ENCODE peak calls at places on chromosome 3, in seven cellular contexts. U is cardiac fibroblast; K is RWPE2; R is trophoblast cell; H is astrocyte of the spinal cord; T is CD4-positive, alpha-beta memory T cell; M is sigmoid colon. F is an unnamed sample.

GRCh38 chr3:152235709-152236298 is 32.9 kb upstream of the MBNL1 start:
- DNase-seq in U (peak), K (no peak), R (no peak), T (no peak), M (no peak), H (peak), F (peak)

GRCh38 chr3:16289144-16289889 is 24.3 kb downstream of the OXNAD1 start:
- DNase-seq in K (no peak), T (no peak), R (no peak), M (no peak), H (no peak), U (peak), F (no peak)

GRCh38 chr3:192303235-192303634 is 424.1 kb downstream of the FGF12 start:
- DNase-seq in K (no peak), M (no peak), U (no peak), R (no peak), H (no peak), T (no peak), F (no peak)

GRCh38 chr3:127234784-127235183 is 41.9 kb downstream of the PRR23E start:
- DNase-seq in M (no peak), H (no peak), R (no peak), K (no peak), T (no peak), U (no peak), F (no peak)

GRCh38 chr3:65412591-65412990 is 626.1 kb downstream of the MAGI1 start:
- DNase-seq in M (peak), T (no peak), K (no peak), U (no peak), H (no peak), R (no peak), F (no peak)

GRCh38 chr3:69444980-69445379 is 59.1 kb upstream of the FRMD4B start:
- DNase-seq in H (no peak), K (no peak), T (no peak), R (no peak), U (no peak), M (no peak), F (peak)

GRCh38 chr3:86968224-86968932 is 22.6 kb downstream of the VGLL3 start:
- DNase-seq in K (no peak), M (no peak), U (no peak), R (peak), T (no peak), H (no peak), F (no peak)

GRCh38 chr3:189712906-189713483 is 81.8 kb downstream of the TP63 start:
- DNase-seq in K (no peak), T (no peak), U (peak), M (no peak), H (no peak), R (no peak), F (no peak)

GRCh38 chr3:45742432-45743089 is 53.4 kb downstream of the SACM1L start:
- DNase-seq in U (no peak), M (no peak), H (no peak), R (no peak), T (no peak), K (no peak), F (no peak)

GRCh38 chr3:158918008-158918407 is 116.2 kb downstream of the MFSD1 start:
- DNase-seq in U (peak), M (no peak), T (no peak), K (no peak), R (no peak), H (peak), F (peak)

GRCh38 chr3:177683619-177684018 is 486.3 kb upstream of the TBL1XR1 start:
- DNase-seq in T (no peak), H (no peak), R (no peak), M (no peak), K (no peak), U (no peak), F (no peak)

GRCh38 chr3:67389176-67389575 is 265.2 kb downstream of the SUCLG2 start:
- DNase-seq in M (no peak), R (no peak), K (no peak), T (no peak), H (no peak), U (no peak), F (no peak)

GRCh38 chr3:161322781-161323568 is 48.3 kb downstream of the SPTSSB start:
- DNase-seq in R (no peak), U (no peak), T (no peak), M (no peak), K (no peak), H (no peak), F (no peak)

GRCh38 chr3:135138776-135139175 is 343.7 kb downstream of the EPHB1 start:
- DNase-seq in H (no peak), U (no peak), M (no peak), R (no peak), K (no peak), T (no peak), F (no peak)

GRCh38 chr3:140053011-140053702 is 118.2 kb downstream of the CLSTN2 start:
- DNase-seq in H (no peak), U (no peak), T (no peak), K (no peak), M (no peak), R (no peak), F (no peak)

GRCh38 chr3:60269377-60269776 is 981.9 kb downstream of the FHIT start:
- DNase-seq in T (no peak), R (peak), H (no peak), U (no peak), M (no peak), K (no peak), F (no peak)

GRCh38 chr3:79968418-79968817 is 200.6 kb upstream of the ROBO1 start:
- DNase-seq in U (no peak), R (no peak), H (no peak), M (no peak), K (no peak), T (no peak), F (no peak)

GRCh38 chr3:49199244-49199899 is 28.0 kb downstream of the KLHDC8B start:
- DNase-seq in H (peak), R (peak), U (peak), K (peak), T (no peak), M (peak), F (no peak)

GRCh38 chr3:100662113-100662823 is 47.0 kb upstream of the TFG start:
- DNase-seq in M (no peak), H (peak), K (no peak), T (peak), R (no peak), U (peak), F (no peak)

GRCh38 chr3:58874795-58875194 is 175.0 kb downstream of the CFAP20DC start:
- DNase-seq in M (no peak), U (peak), R (no peak), T (no peak), K (peak), H (peak), F (peak)

GRCh38 chr3:197216169-197216860 is 82.1 kb downstream of the DLG1 start:
- DNase-seq in M (no peak), R (no peak), H (peak), T (no peak), U (peak), K (no peak), F (no peak)

GRCh38 chr3:161991901-161992300 is 495.3 kb downstream of the OTOL1 start:
- DNase-seq in T (no peak), U (peak), R (no peak), M (no peak), H (no peak), K (no peak), F (no peak)

GRCh38 chr3:112046599-112046998 is 12.1 kb downstream of the TMPRSS7 start:
- DNase-seq in M (no peak), U (peak), K (no peak), T (no peak), R (no peak), H (peak), F (no peak)

GRCh38 chr3:73633916-73634344 is 9.2 kb upstream of the PDZRN3 start:
- DNase-seq in H (no peak), T (no peak), R (no peak), M (no peak), K (no peak), U (no peak), F (no peak)

GRCh38 chr3:101202640-101203039 is 117.7 kb downstream of the IMPG2 start:
- DNase-seq in M (no peak), K (no peak), R (no peak), T (no peak), U (no peak), H (no peak), F (no peak)

GRCh38 chr3:40847571-40847992 is 322.8 kb downstream of the ZNF621 start:
- DNase-seq in R (peak), K (no peak), H (peak), U (peak), M (no peak), T (no peak), F (no peak)

GRCh38 chr3:127052121-127052561 is 69.2 kb downstream of the PLXNA1 start:
- DNase-seq in T (no peak), U (no peak), K (peak), M (peak), H (no peak), R (no peak), F (peak)

GRCh38 chr3:65666426-65667091 is 372.2 kb downstream of the MAGI1 start:
- DNase-seq in K (no peak), M (no peak), T (no peak), R (no peak), U (peak), H (peak), F (no peak)

GRCh38 chr3:134029734-134030381 is at the start of gene SLCO2A1:
- DNase-seq in M (peak), U (peak), R (peak), T (no peak), K (no peak), H (peak), F (peak)

GRCh38 chr3:16148783-16149182 is 25.7 kb upstream of the GALNT15 start:
- DNase-seq in K (no peak), T (no peak), R (no peak), U (peak), M (peak), H (peak), F (peak)

GRCh38 chr3:141643816-141644215 is 94.3 kb upstream of the RNF7 start:
- DNase-seq in U (no peak), T (no peak), R (no peak), M (no peak), K (no peak), H (no peak), F (no peak)

GRCh38 chr3:173875790-173876189 is 478.2 kb downstream of the NLGN1 start:
- DNase-seq in M (no peak), T (no peak), H (no peak), K (no peak), R (no peak), U (no peak), F (no peak)

GRCh38 chr3:66928252-66928651 is 69.9 kb upstream of the KBTBD8 start:
- DNase-seq in T (no peak), U (no peak), R (no peak), H (no peak), K (no peak), M (no peak), F (no peak)

GRCh38 chr3:172140499-172141391 is 101.4 kb downstream of the FNDC3B start:
- DNase-seq in U (peak), M (peak), R (peak), K (peak), H (peak), T (no peak), F (no peak)

GRCh38 chr3:138371070-138371950 is 22.9 kb downstream of the MRAS start:
- DNase-seq in H (no peak), M (peak), R (peak), T (no peak), K (no peak), U (no peak), F (no peak)

GRCh38 chr3:123831420-123831819 is 52.7 kb downstream of the MYLK start:
- DNase-seq in H (peak), M (no peak), R (no peak), K (no peak), U (no peak), T (no peak), F (no peak)

GRCh38 chr3:28476194-28476593 is 127.6 kb upstream of the AZI2 start:
- DNase-seq in U (peak), H (peak), R (no peak), M (no peak), K (no peak), T (no peak), F (no peak)

GRCh38 chr3:196800742-196801141 is 61.1 kb downstream of the PAK2 start:
- DNase-seq in R (no peak), H (no peak), M (no peak), U (no peak), T (no peak), K (no peak), F (no peak)

GRCh38 chr3:186787642-186788481 is 4.5 kb downstream of the EIF4A2 start:
- DNase-seq in U (no peak), T (peak), R (no peak), H (no peak), M (no peak), K (no peak), F (no peak)

GRCh38 chr3:17539436-17539835 is 203.0 kb downstream of the TBC1D5 start:
- DNase-seq in R (no peak), M (no peak), U (no peak), T (no peak), K (no peak), H (no peak), F (no peak)
- H3K4me3 ChIP-seq in R (no peak), M (no peak), U (no peak), T (no peak), K (no peak), H (no peak), F (no peak)

GRCh38 chr3:42072930-42073329 is 18.2 kb upstream of the TRAK1 start:
- DNase-seq in M (no peak), K (no peak), T (no peak), U (no peak), H (no peak), R (no peak), F (no peak)
- H3K4me3 ChIP-seq in M (peak), K (no peak), T (no peak), U (no peak), H (no peak), R (no peak), F (peak)

GRCh38 chr3:52315006-52315405 is 1.1 kb upstream of the DNAH1 start:
- DNase-seq in R (no peak), U (no peak), H (no peak), T (no peak), M (no peak), K (no peak), F (no peak)
- H3K4me3 ChIP-seq in R (no peak), U (no peak), H (no peak), T (no peak), M (no peak), K (no peak), F (no peak)

DNA sequence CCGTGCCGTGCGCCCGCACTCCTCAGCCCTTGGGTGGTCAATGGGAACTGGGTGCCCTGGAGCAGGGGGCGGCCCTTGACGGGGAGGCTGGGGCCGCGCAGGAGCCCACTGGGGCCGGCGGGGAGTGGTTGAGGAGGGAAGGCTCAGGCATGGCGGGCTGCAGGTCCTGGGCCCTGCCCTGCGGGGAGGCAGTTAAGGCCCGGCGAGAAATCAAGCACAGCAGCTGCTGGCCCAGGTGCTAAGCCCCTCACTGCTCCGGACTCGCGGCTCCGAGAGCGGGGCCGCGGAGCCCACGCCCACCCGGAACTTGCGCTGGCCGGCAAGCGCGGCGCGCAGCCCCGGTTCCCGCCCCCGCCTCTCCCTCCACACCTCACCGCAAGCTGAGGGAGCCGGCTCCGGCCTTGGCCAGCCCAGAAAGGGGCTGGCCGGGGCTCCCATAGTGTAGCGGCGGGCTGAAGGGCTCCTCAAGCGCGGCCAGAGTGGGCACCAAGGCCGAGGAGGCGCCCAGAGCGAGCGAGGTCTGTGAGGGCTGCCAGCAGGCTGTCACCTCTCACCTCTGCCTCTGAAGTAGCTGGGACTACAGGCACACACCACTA is 7.8 kb downstream of the GP9 start:
- DNase-seq in U (no peak), K (no peak), M (no peak), T (no peak), R (no peak), H (no peak), F (no peak)
- H3K4me3 ChIP-seq in U (peak), K (no peak), M (peak), T (no peak), R (no peak), H (peak), F (no peak)

DNA sequence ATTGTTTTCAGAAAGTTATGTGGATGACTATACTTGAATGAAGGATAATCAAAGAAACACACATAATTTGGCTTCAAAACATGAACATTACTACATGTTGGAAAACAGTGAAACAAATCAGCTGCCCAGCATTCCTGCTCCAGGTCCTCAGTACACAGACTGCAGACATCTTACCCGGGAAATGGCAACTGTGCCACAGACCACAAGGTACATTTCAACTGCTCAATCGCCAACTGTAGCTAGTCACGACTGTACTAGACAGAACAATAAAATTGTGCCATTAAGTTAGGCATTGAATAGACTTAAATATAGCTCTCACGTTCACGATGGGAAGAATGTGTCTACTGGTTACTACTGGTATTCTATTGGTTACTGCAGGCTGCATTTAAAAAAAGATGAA is 5.0 kb downstream of the NAA50 start:
- DNase-seq in H (no peak), M (no peak), R (no peak), U (no peak), K (no peak), T (no peak), F (no peak)
- H3K4me3 ChIP-seq in H (no peak), M (no peak), R (no peak), U (no peak), K (no peak), T (no peak), F (no peak)

DNA sequence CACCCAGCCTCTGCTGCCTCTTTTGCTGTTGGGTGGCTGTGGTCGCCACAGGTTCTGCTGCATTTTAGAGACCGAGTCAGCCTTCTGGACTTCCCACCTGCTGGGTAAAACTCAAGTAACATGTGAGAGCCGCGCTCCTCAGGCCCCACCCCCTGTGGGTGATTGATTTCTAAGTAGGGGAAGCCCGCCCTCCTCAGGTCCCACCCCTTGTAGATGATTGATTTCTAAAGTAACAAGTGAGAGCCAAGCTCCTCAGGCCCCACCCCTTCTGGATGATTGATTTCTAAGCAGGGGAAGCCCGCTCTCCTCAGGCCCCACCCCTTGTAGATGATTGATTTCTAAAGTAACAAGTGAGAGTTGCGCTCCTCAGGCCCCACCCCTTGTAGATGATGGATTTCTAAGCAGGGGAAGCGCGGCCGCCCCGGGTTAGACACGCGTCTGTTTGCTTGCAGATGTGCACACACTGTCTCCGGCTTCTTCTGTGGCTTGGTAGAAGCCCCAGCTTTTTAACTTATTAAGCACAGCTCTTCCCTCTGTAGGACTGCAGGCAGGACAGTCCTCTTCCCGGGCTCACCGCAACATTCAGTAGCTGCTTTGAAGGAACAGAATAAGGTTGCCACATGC is 83.4 kb downstream of the FAM43A start:
- DNase-seq in T (peak), R (peak), U (peak), K (peak), M (peak), H (peak), F (peak)
- H3K4me3 ChIP-seq in T (peak), R (no peak), U (peak), K (peak), M (peak), H (peak), F (peak)

DNA sequence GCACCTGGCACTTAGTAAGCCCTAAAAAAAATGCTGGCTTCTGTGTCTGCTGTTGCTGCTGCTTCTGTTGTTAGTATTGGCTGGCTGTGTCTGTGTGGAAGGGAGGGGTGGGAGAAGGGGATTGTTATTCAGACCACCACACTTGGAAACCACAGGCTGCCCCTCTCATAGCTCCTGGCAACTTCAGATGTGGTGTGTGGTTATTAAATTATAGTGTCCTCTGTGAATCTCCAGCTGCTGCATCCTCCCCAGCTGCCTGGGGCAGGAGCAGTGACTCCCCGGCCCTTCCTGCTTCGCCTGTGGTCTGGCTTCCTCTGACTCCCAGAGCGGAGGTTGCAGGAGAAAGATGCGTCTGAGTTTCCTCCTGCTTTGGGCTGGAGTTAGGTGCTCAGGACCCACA is 31.1 kb downstream of the FGD5 start:
- DNase-seq in R (no peak), U (no peak), K (no peak), T (no peak), M (peak), H (no peak), F (no peak)
- H3K4me3 ChIP-seq in R (no peak), U (no peak), K (no peak), T (no peak), M (no peak), H (no peak), F (no peak)

GRCh38 chr3:157130138-157130880 is 29.6 kb downstream of the CCNL1 start:
- DNase-seq in U (peak), H (peak), T (peak), K (peak), R (peak), M (peak), F (peak)
- H3K4me3 ChIP-seq in U (no peak), H (no peak), T (peak), K (no peak), R (no peak), M (no peak), F (no peak)

F was measured in MG63.